ENCODE peak calls at places on chromosomes 12 and 14, in five cellular contexts. X is GM12878, P is HepG2, A is SK-N-SH, J is K562. E is an unnamed sample.

GRCh38 chr12:68536885-68537284 is 73.8 kb upstream of the RAP1B start:
- DNase-seq in J (no peak), X (no peak), A (no peak), P (no peak), E (no peak)

GRCh38 chr14:73762375-73762822 is 48.2 kb upstream of the PNMA1 start:
- DNase-seq in J (no peak), A (no peak), X (peak), P (no peak), E (no peak)

GRCh38 chr12:92945659-92946220 is 16.6 kb upstream of the EEA1 start:
- DNase-seq in P (peak), A (no peak), J (no peak), X (no peak), E (no peak)

GRCh38 chr14:25113394-25113793 is 63.4 kb upstream of the STXBP6 start:
- DNase-seq in A (no peak), P (no peak), J (no peak), X (no peak), E (no peak)

GRCh38 chr12:52182456-52182855 is 9.4 kb downstream of the KRT80 start:
- DNase-seq in P (no peak), X (no peak), J (no peak), A (no peak), E (no peak)

GRCh38 chr12:60266381-60266852 is 670.6 kb downstream of the SLC16A7 start:
- DNase-seq in J (no peak), X (no peak), A (no peak), P (peak), E (no peak)

GRCh38 chr12:62813031-62813829 is 121.7 kb downstream of the PPM1H start:
- DNase-seq in X (no peak), A (peak), J (peak), P (no peak), E (peak)

GRCh38 chr14:56210570-56210969 is 92.4 kb downstream of the PELI2 start:
- DNase-seq in A (no peak), P (no peak), J (no peak), X (no peak), E (no peak)

GRCh38 chr14:101105045-101105444 is 201.5 kb upstream of the RTL1 start:
- DNase-seq in J (no peak), A (no peak), P (no peak), X (no peak), E (no peak)

GRCh38 chr12:68899251-68899771 is 33.7 kb downstream of the CPM start:
- DNase-seq in P (peak), J (no peak), A (no peak), X (no peak), E (no peak)

GRCh38 chr14:51544426-51544825 is 107.3 kb upstream of the FRMD6 start:
- DNase-seq in X (no peak), P (no peak), A (no peak), J (no peak), E (no peak)

GRCh38 chr12:57452937-57453509 is 2.1 kb upstream of the INHBE start:
- DNase-seq in X (no peak), A (peak), J (peak), P (peak), E (no peak)

GRCh38 chr14:64806202-64806861 is 73.4 kb downstream of the SPTB start:
- DNase-seq in J (no peak), P (peak), A (no peak), X (no peak), E (no peak)

GRCh38 chr12:11717533-11717961 is 68.1 kb downstream of the ETV6 start:
- DNase-seq in A (no peak), J (no peak), X (peak), P (peak), E (no peak)

GRCh38 chr14:54420478-54421116 is 20.6 kb downstream of the CNIH1 start:
- DNase-seq in X (no peak), J (peak), P (peak), A (peak), E (no peak)

GRCh38 chr14:104903990-104904389 is 20.7 kb upstream of the PLD4 start:
- DNase-seq in X (no peak), P (no peak), A (no peak), J (no peak), E (no peak)

GRCh38 chr12:111766608-111767361 is at the start of gene ALDH2:
- DNase-seq in X (no peak), J (peak), P (peak), A (peak), E (no peak)

GRCh38 chr12:79451988-79452387 is 238.8 kb downstream of the PAWR start:
- DNase-seq in J (no peak), X (no peak), P (peak), A (peak), E (no peak)

GRCh38 chr14:54627718-54628345 is 60.9 kb downstream of the SAMD4A start:
- DNase-seq in J (no peak), X (peak), P (no peak), A (peak), E (no peak)

GRCh38 chr12:96240251-96240650 is 46.1 kb downstream of the ELK3 start:
- DNase-seq in A (peak), X (no peak), P (no peak), J (no peak), E (no peak)

GRCh38 chr12:18160901-18161300 is 70.9 kb upstream of the RERGL start:
- DNase-seq in A (no peak), X (no peak), J (no peak), P (no peak), E (no peak)

GRCh38 chr12:131487379-131488129 is 223.3 kb upstream of the SFSWAP start:
- DNase-seq in X (no peak), A (no peak), J (no peak), P (no peak), E (no peak)

GRCh38 chr12:41486718-41487117 is 298.6 kb downstream of the PDZRN4 start:
- DNase-seq in X (no peak), A (no peak), P (no peak), J (no peak), E (no peak)

GRCh38 chr14:68127166-68127565 is 307.6 kb downstream of the RAD51B start:
- DNase-seq in A (no peak), X (no peak), P (no peak), J (no peak), E (no peak)

GRCh38 chr14:66074546-66074945 is 411.6 kb upstream of the CCDC196 start:
- DNase-seq in X (no peak), J (no peak), P (no peak), A (no peak), E (no peak)

GRCh38 chr14:104656014-104656714 is 33.3 kb upstream of the INF2 start:
- DNase-seq in A (peak), P (no peak), X (no peak), J (no peak), E (no peak)

GRCh38 chr14:54000341-54000811 is 43.8 kb upstream of the BMP4 start:
- DNase-seq in A (no peak), J (no peak), P (no peak), X (no peak), E (no peak)

GRCh38 chr12:121789800-121790748 is 3.4 kb downstream of the RHOF start:
- DNase-seq in X (peak), A (no peak), P (no peak), J (no peak), E (no peak)

GRCh38 chr12:3137268-3137761 is 60.1 kb downstream of the TSPAN9 start:
- DNase-seq in J (no peak), A (peak), X (no peak), P (no peak), E (no peak)

GRCh38 chr12:3134526-3135135 is 57.5 kb downstream of the TSPAN9 start:
- DNase-seq in A (no peak), J (no peak), X (no peak), P (no peak), E (no peak)

GRCh38 chr12:3136641-3137267 is 59.6 kb downstream of the TSPAN9 start:
- DNase-seq in J (no peak), P (no peak), X (no peak), A (no peak), E (no peak)

GRCh38 chr12:3134126-3134525 is 56.9 kb downstream of the TSPAN9 start:
- DNase-seq in J (no peak), P (no peak), X (no peak), A (no peak), E (no peak)

GRCh38 chr12:3135522-3136461 is 58.6 kb downstream of the TSPAN9 start:
- DNase-seq in J (peak), X (peak), P (peak), A (peak), E (peak)
- TF ChIP-seq POLR2AphosphoS5 in J (no peak), X (no peak), P (no peak), A (no peak), E (no peak)

GRCh38 chr14:35408026-35408425 is 3.5 kb upstream of the NFKBIA start:
- DNase-seq in J (no peak), X (no peak), P (no peak), A (no peak), E (no peak)
- TF ChIP-seq REST in J (no peak), X (no peak), P (no peak), A (no peak), E (no peak)

GRCh38 chr12:110760204-110760609 is 17.5 kb upstream of the PPP1CC start:
- DNase-seq in X (no peak), J (no peak), A (no peak), P (peak), E (no peak)

GRCh38 chr12:110758922-110759321 is 16.2 kb upstream of the PPP1CC start:
- DNase-seq in P (no peak), X (no peak), A (no peak), J (no peak), E (no peak)

GRCh38 chr12:110750784-110751461 is 8.2 kb upstream of the PPP1CC start:
- DNase-seq in P (no peak), J (no peak), A (no peak), X (no peak), E (no peak)

GRCh38 chr12:110754101-110754793 is 11.6 kb upstream of the PPP1CC start:
- DNase-seq in X (no peak), P (no peak), A (no peak), J (no peak), E (no peak)

GRCh38 chr12:110756611-110757010 is 13.9 kb upstream of the PPP1CC start:
- DNase-seq in J (no peak), P (no peak), X (no peak), A (no peak), E (no peak)
- TF ChIP-seq GABPA in J (no peak), P (no peak), X (no peak), A (no peak), E (no peak)

DNA sequence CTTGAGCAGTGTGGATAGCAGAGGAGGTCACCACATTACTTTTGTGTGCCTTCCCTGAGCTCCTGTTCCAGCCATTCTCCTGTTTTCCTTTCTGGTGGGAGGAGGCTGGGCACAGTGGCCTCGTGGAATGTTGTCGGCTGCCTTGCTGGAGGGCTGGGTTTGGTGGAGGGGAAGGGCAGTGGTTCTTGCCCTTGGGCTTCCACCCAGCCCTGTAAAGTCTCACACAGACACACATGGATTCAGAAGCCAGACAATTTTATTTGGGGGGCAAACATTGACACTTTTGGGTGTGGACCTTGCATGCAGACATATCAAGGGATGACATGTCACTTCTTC is 866 bp downstream of the NPFF start:
- DNase-seq in A (no peak), X (no peak), P (no peak), J (no peak), E (no peak)
- TF ChIP-seq POLR2AphosphoS5 in A (no peak), X (no peak), P (no peak), J (no peak), E (no peak)

GRCh38 chr12:109461846-109462766 is 15.0 kb downstream of the KCTD10 start:
- DNase-seq in A (peak), X (no peak), J (peak), P (peak), E (no peak)

GRCh38 chr12:109459247-109459646 is 17.9 kb downstream of the KCTD10 start:
- DNase-seq in X (no peak), A (no peak), P (no peak), J (no peak), E (no peak)

GRCh38 chr12:109460538-109460937 is 16.6 kb downstream of the KCTD10 start:
- DNase-seq in X (no peak), P (no peak), J (peak), A (no peak), E (no peak)

GRCh38 chr12:109462868-109463692 is 14.0 kb downstream of the KCTD10 start:
- DNase-seq in J (no peak), P (peak), X (no peak), A (peak), E (no peak)

GRCh38 chr12:109461049-109461845 is 15.9 kb downstream of the KCTD10 start:
- DNase-seq in X (no peak), J (peak), A (no peak), P (peak), E (peak)
- TF ChIP-seq REST in X (no peak), J (no peak), A (no peak), P (no peak), E (no peak)

DNA sequence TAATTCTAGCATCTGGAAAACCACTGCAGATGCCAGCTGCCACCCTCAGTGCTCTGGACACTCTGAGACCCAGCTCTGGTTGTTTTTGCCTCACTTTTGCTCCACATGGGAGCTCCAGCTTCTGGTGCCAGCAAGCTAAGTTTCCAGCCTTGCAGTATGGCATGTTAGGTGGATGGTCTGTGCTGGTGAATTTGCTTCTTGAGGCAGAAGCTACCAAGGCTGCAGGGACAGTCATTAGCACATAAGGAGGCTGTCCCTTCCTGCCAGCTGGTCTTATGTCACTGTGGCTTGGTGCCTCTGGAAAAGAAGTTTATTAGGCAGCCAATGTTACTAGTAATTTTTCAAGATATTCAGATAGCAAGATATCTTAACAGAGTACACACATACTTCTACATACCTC is 64.2 kb upstream of the CSRP2 start:
- DNase-seq in A (no peak), P (no peak), J (no peak), X (no peak), E (no peak)
- TF ChIP-seq GABPA in A (no peak), P (no peak), J (no peak), X (no peak), E (no peak)

GRCh38 chr12:98439471-98440164 is 75.8 kb upstream of the TMPO start:
- DNase-seq in A (no peak), X (no peak), J (no peak), P (no peak), E (peak)
- TF ChIP-seq POLR2AphosphoS5 in A (no peak), X (no peak), J (no peak), P (no peak), E (no peak)

GRCh38 chr12:64218597-64218996 is 3.5 kb downstream of the KICS2 start:
- DNase-seq in J (no peak), P (no peak), A (no peak), X (peak), E (no peak)
- TF ChIP-seq REST in J (no peak), P (no peak), A (no peak), X (no peak), E (no peak)

DNA sequence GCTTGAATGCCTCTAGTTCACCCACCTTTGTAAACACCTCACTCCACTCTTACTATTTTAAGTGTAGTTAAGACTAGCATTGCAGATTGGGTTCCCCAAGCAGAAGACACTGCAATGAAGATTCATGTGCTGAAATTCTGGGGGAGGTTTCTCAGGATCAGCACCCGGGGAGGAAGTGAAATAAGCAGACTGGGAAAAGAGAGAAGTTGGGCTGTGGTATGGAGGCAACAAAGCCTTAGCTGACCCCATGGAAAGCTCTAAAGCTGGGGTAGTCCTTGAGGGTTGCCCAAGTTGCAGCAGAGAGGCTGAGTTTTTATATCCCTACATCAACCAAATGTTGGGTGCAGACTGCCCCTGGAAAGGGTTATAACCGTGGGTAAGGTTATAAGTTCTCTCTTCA is 23.9 kb upstream of the IGF1 start:
- DNase-seq in J (no peak), A (no peak), P (no peak), X (no peak), E (peak)
- TF ChIP-seq GABPA in J (no peak), A (no peak), P (no peak), X (no peak), E (no peak)

GRCh38 chr12:25811656-25812126 is 146.8 kb upstream of the RASSF8 start:
- DNase-seq in X (peak), A (no peak), J (no peak), P (no peak), E (no peak)

GRCh38 chr12:25810683-25811082 is 147.8 kb upstream of the RASSF8 start:
- DNase-seq in P (no peak), J (no peak), X (no peak), A (no peak), E (no peak)

GRCh38 chr12:25812295-25812694 is 146.2 kb upstream of the RASSF8 start:
- DNase-seq in J (no peak), A (no peak), P (no peak), X (no peak), E (no peak)

GRCh38 chr12:25816637-25817036 is 141.8 kb upstream of the RASSF8 start:
- DNase-seq in P (no peak), J (no peak), A (no peak), X (no peak), E (no peak)

GRCh38 chr12:25813843-25814242 is 144.6 kb upstream of the RASSF8 start:
- DNase-seq in X (no peak), J (no peak), A (no peak), P (no peak), E (no peak)
- TF ChIP-seq POLR2AphosphoS5 in X (no peak), J (no peak), A (no peak), P (no peak), E (no peak)

E was measured in HL-60.